ENCODE peak calls at places on chromosomes 12 and 14, in seven cellular contexts. Y, R, K, D, C, J and X are unnamed samples.

GRCh38 chr12:28303192-28303591 is 112.9 kb downstream of the CCDC91 start:
- DNase-seq in K (no peak), J (no peak), D (no peak), Y (no peak), R (no peak), C (no peak), X (no peak)

GRCh38 chr14:77590845-77591506 is 25.5 kb downstream of the SPTLC2 start:
- DNase-seq in D (no peak), C (no peak), Y (peak; percentile 38), R (no peak), K (no peak), J (no peak), X (peak; percentile 87)

GRCh38 chr14:67674139-67674479 is 323 bp downstream of the VTI1B start:
- DNase-seq in K (peak; percentile 25), R (peak; percentile 60), Y (peak; percentile 80), J (peak; percentile 87), C (peak; percentile 85), D (peak; percentile 83), X (peak; percentile 58)

GRCh38 chr12:3607039-3607719 is 116.2 kb downstream of the PRMT8 start:
- DNase-seq in C (no peak), R (no peak), Y (no peak), J (no peak), K (no peak), D (no peak), X (no peak)

GRCh38 chr12:53324113-53324778 is 2.8 kb upstream of the AAAS start:
- DNase-seq in J (no peak), R (no peak), D (no peak), C (peak; percentile 60), Y (no peak), K (peak; percentile 80), X (peak; percentile 14)

GRCh38 chr14:94449930-94450329 is 2.7 kb downstream of the SERPINA11 start:
- DNase-seq in R (no peak), J (no peak), C (no peak), Y (no peak), D (no peak), K (no peak), X (no peak)

GRCh38 chr12:20370001-20370381 is 1.7 kb downstream of the PDE3A start:
- DNase-seq in K (no peak), R (peak; percentile 36), Y (no peak), D (peak; percentile 21), C (peak; percentile 63), J (peak; percentile 45), X (no peak)

GRCh38 chr12:58395470-58395869 is 454.1 kb downstream of the ATP23 start:
- DNase-seq in J (no peak), R (peak; percentile 85), D (peak; percentile 10), C (no peak), Y (peak; percentile 46), K (no peak), X (peak; percentile 54)

GRCh38 chr12:21276826-21277225 is 57.9 kb downstream of the SLCO1A2 start:
- DNase-seq in K (no peak), C (no peak), J (no peak), Y (no peak), D (no peak), R (no peak), X (no peak)

GRCh38 chr14:68397827-68398226 is 395.0 kb downstream of the ZFP36L1 start:
- DNase-seq in J (peak; percentile 46), K (no peak), C (no peak), Y (no peak), R (peak; percentile 82), D (peak; percentile 75), X (no peak)

GRCh38 chr14:22412936-22413411 is 176.1 kb downstream of the DAD1 start:
- DNase-seq in Y (no peak), D (peak; percentile 37), K (no peak), R (peak; percentile 91), J (no peak), C (no peak), X (no peak)

GRCh38 chr12:4441355-4442330 is 4.0 kb downstream of the FGF6 start:
- DNase-seq in K (no peak), Y (no peak), C (peak; percentile 55), D (no peak), R (no peak), J (no peak), X (no peak)

GRCh38 chr12:91357381-91357780 is 174.8 kb upstream of the DCN start:
- DNase-seq in R (no peak), D (no peak), K (no peak), J (peak; percentile 28), Y (no peak), C (no peak), X (no peak)

GRCh38 chr12:64669270-64669842 is 59.1 kb downstream of the RASSF3 start:
- DNase-seq in K (peak; percentile 78), J (no peak), D (no peak), C (no peak), R (no peak), Y (peak; percentile 58), X (peak; percentile 17)

GRCh38 chr14:54330876-54331275 is 65.9 kb upstream of the CDKN3 start:
- DNase-seq in K (no peak), R (no peak), J (no peak), Y (no peak), D (no peak), C (no peak), X (no peak)

GRCh38 chr12:76202621-76203020 is 118.1 kb upstream of the NAP1L1 start:
- DNase-seq in D (no peak), R (no peak), K (no peak), C (no peak), Y (no peak), J (no peak), X (no peak)

GRCh38 chr14:99267871-99268775 is 3.9 kb downstream of the BCL11B start:
- DNase-seq in Y (no peak), D (no peak), K (no peak), C (no peak), J (no peak), R (no peak), X (no peak)

GRCh38 chr12:57461326-57461903 is 1.8 kb downstream of the GLI1 start:
- DNase-seq in R (peak; percentile 70), K (no peak), D (peak; percentile 78), Y (peak; percentile 39), C (peak; percentile 92), J (peak; percentile 89), X (peak; percentile 30)

GRCh38 chr12:65881348-65881961 is 57.2 kb downstream of the HMGA2 start:
- DNase-seq in Y (no peak), C (no peak), J (peak; percentile 36), R (peak; percentile 63), K (no peak), D (peak; percentile 85), X (no peak)

GRCh38 chr12:45348311-45348710 is 132.4 kb downstream of the ANO6 start:
- DNase-seq in J (no peak), R (no peak), C (no peak), D (no peak), K (no peak), Y (no peak), X (no peak)

GRCh38 chr14:103514596-103515421 is 7.8 kb downstream of the CKB start:
- DNase-seq in J (peak; percentile 7), D (no peak), C (no peak), R (no peak), Y (no peak), K (no peak), X (no peak)

GRCh38 chr14:76126066-76126465 is 25.7 kb upstream of the GPATCH2L start:
- DNase-seq in R (no peak), D (no peak), C (no peak), K (no peak), J (no peak), Y (no peak), X (no peak)
- TF ChIP-seq EZH2 in R (no peak), D (no peak), C (no peak), K (no peak), J (no peak), Y (no peak), X (no peak)

GRCh38 chr12:117042171-117042809 is 56.9 kb downstream of the TESC start:
- DNase-seq in J (peak; percentile 80), C (no peak), R (peak; percentile 15), K (no peak), D (peak; percentile 33), Y (peak; percentile 27), X (no peak)
- TF ChIP-seq EZH2 in J (no peak), C (no peak), R (no peak), K (no peak), D (no peak), Y (no peak), X (no peak)

DNA sequence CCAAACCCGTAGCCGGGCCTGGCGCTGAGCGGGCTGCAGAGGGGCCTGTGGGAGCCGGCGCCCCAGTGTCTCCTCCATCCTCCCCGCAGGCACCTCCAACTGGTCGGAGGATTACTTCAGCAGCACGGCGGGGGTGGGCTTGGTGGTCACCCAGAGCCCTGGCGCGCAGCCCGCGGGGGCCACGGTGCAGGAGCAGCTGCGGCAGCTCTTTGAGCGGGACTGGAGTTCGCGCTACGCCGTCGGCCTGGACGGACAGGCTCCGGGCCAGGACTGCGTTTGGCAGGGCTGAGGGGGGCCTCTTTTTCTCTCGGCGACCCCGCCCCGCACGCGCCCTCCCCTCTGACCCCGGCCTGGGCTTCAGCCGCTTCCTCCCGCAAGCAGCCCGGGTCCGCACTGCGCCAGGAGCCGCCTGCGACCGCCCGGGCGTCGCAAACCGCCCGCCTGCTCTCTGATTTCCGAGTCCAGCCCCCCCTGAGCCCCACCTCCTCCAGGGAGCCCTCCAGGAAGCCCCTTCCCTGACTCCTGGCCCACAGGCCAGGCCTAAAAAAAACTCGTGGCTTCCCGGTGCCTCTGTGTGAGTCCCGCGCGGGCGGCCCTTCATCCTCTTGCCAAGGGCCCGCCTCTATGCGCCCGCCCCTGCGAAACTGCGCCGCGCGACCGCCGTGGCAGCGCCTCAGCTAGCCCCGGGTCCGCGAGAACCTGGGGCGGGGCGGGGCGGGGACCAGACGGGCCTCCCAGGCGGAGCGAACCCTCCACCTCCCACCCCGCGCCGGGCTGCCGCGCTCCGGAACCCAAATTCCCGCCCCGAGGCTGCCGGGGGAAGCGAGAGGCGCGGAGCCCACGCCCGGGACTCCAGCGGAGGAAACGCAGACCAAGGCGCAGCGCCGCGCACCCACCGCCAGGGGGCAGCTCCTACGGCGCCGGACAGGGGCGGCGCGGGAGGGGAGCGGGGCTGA is 8.3 kb downstream of the PLD4 start:
- DNase-seq in C (peak; percentile 95), K (peak; percentile 14), J (peak; percentile 92), Y (peak; percentile 77), D (peak; percentile 91), R (peak; percentile 62), X (peak; percentile 68)
- TF ChIP-seq EZH2 in C (peak; percentile 81), K (no peak), J (peak; percentile 40), Y (no peak), D (no peak), R (no peak), X (no peak)

DNA sequence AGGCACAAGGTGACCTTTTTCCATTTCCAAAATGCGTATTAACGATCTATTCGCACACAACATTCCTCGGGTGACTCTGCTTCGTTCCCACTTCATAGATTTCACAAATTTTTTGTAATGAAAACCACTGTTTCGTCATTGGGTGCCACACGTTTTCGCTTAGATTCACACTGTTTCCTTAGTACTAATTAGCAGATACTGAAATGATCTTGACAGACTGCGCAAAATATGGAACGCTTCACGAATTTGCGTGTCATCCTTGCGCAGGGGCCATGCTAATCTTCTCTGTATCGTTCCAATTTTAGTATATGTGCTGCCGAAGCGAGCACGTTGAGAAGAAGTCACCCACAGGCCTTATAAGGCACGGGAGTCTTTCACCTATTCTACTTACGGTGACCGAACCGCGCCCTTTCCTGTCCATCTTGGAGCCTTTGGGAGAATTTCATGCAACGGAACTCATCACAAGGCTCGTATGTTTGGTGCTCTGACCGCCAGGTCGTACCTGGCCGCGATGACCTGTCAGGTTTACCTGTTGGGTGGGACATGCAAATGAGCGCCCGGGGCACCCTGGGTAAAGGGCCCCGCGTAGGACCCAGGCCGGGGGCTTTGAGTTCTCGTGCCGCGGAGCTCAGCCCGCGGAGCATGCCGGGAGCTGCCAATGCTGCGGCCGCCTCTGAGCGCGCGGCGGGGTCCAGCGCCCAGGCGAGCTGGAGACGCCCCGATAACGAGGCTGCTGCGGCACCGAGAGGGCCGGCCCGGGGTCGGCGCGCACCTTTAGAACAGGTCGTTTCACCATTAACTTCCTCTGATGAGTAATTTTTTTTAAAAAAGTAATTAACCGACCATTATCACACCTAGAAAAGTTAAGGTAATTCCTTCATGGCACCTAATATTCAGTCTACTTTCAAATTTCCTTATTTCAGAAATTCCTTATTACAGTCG is at the start of gene RNU6-8:
- DNase-seq in J (peak; percentile 97), R (peak; percentile 91), K (peak; percentile 83), D (peak; percentile 78), C (peak; percentile 85), Y (peak; percentile 82), X (peak; percentile 79)
- TF ChIP-seq EZH2 in J (no peak), R (no peak), K (no peak), D (no peak), C (no peak), Y (no peak), X (no peak)